ENCODE peak calls at places on chromosomes 2 and 18, in eight cellular contexts. K is WERI-Rb-1, E is GM06990, Q is fibroblast of mammary gland, X is fibroblast of lung, V is astrocyte, S is GM12865, N is lower lobe of right lung. B is an unnamed sample.

GRCh38 chr18:74331404-74331803 is 15.8 kb downstream of the C18orf63 start:
- DNase-seq in K (no peak), E (no peak), Q (peak), X (peak), V (peak), S (peak), N (no peak), B (peak)

GRCh38 chr2:101120124-101120996 is 30.8 kb downstream of the TBC1D8 start:
- DNase-seq in K (no peak), E (no peak), Q (peak), X (peak), V (peak), S (peak), N (peak), B (peak)

GRCh38 chr2:177553176-177553909 is 160.8 kb downstream of the AGPS start:
- DNase-seq in K (no peak), E (no peak), Q (peak), X (no peak), V (no peak), S (no peak), N (no peak), B (no peak)

GRCh38 chr2:66443977-66444855 is 9.3 kb downstream of the MEIS1 start:
- DNase-seq in K (no peak), E (no peak), Q (peak), X (peak), V (peak), S (no peak), N (peak), B (no peak)

GRCh38 chr2:54287532-54287931 is 31.5 kb upstream of the TSPYL6 start:
- DNase-seq in K (no peak), E (no peak), Q (no peak), X (no peak), V (peak), S (no peak), N (no peak), B (no peak)

GRCh38 chr2:216918088-216918680 is 58.3 kb upstream of the TNP1 start:
- DNase-seq in K (no peak), E (no peak), Q (peak), X (peak), V (peak), S (no peak), N (no peak), B (no peak)

GRCh38 chr2:132009177-132009873 is 152.4 kb downstream of the ANKRD30BL start:
- DNase-seq in K (no peak), E (no peak), Q (no peak), X (no peak), V (no peak), S (no peak), N (no peak), B (no peak)

GRCh38 chr2:196821195-196821594 is 12.0 kb upstream of the C2orf66 start:
- DNase-seq in K (no peak), E (no peak), Q (peak), X (peak), V (peak), S (no peak), N (no peak), B (peak)

GRCh38 chr2:229335349-229335748 is 64.3 kb upstream of the PID1 start:
- DNase-seq in K (no peak), E (no peak), Q (no peak), X (no peak), V (no peak), S (no peak), N (no peak), B (no peak)

GRCh38 chr18:56568986-56569385 is 69.4 kb downstream of the TXNL1 start:
- DNase-seq in K (no peak), E (no peak), Q (no peak), X (no peak), V (no peak), S (no peak), N (no peak), B (peak)

GRCh38 chr2:237861875-237862527 is 2.6 kb downstream of the RAMP1 start:
- DNase-seq in K (no peak), E (no peak), Q (no peak), X (no peak), V (no peak), S (no peak), N (no peak), B (no peak)

GRCh38 chr18:46622999-46623398 is 34.0 kb downstream of the LOXHD1 start:
- DNase-seq in K (no peak), E (no peak), Q (peak), X (peak), V (no peak), S (peak), N (no peak), B (peak)

GRCh38 chr2:119659601-119660342 is 19.2 kb upstream of the TMEM177 start:
- DNase-seq in K (peak), E (no peak), Q (peak), X (peak), V (no peak), S (peak), N (no peak), B (peak)

GRCh38 chr2:119431976-119432881 is 575 bp downstream of the TMEM37 start:
- DNase-seq in K (no peak), E (no peak), Q (peak), X (peak), V (peak), S (no peak), N (peak), B (peak)

DNA sequence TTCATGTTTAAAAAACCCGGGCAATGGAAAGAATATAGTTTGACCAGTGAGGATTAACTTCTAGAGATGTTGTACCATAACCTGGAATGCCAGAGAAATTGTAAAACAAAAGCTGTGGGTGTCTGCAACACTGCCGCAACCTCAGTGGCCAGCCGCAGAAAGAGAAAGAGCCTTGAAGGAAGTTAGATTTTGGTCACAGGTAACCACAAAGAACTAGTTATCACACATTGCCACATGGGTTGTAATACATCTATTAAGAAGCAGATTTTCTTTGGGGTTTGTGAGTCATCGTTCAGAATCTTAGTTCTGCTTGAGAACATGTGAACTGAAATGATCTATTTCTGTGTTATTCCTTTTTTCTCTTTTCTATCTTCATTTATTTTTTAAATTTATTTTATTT is 222.9 kb upstream of the AGAP1 start:
- DNase-seq in K (no peak), E (peak), Q (peak), X (peak), V (peak), S (peak), N (no peak), B (peak)
- H3K4me3 ChIP-seq in K (no peak), E (no peak), Q (no peak), X (no peak), V (no peak), S (no peak), N (no peak), B (no peak)

GRCh38 chr18:65073060-65073550 is 677.7 kb upstream of the CDH7 start:
- DNase-seq in K (no peak), E (no peak), Q (no peak), X (no peak), V (no peak), S (no peak), N (no peak), B (peak)
- TF ChIP-seq CTCF in K (no peak), E (no peak), Q (no peak), X (no peak), V (no peak), S (no peak), N (no peak), B (no peak)

GRCh38 chr2:70887550-70888229 is 48.0 kb upstream of the ATP6V1B1 start:
- DNase-seq in K (peak), E (no peak), Q (no peak), X (no peak), V (no peak), S (peak), N (no peak), B (peak)
- H3K4me3 ChIP-seq in K (peak), E (peak), Q (peak), X (peak), V (peak), S (peak), N (peak), B (no peak)

GRCh38 chr2:219919506-219919905 is 292.1 kb downstream of the SLC4A3 start:
- DNase-seq in K (no peak), E (no peak), Q (no peak), X (no peak), V (no peak), S (no peak), N (no peak), B (no peak)
- TF ChIP-seq CTCF in K (no peak), E (no peak), Q (no peak), X (no peak), V (no peak), S (no peak), N (no peak), B (no peak)

DNA sequence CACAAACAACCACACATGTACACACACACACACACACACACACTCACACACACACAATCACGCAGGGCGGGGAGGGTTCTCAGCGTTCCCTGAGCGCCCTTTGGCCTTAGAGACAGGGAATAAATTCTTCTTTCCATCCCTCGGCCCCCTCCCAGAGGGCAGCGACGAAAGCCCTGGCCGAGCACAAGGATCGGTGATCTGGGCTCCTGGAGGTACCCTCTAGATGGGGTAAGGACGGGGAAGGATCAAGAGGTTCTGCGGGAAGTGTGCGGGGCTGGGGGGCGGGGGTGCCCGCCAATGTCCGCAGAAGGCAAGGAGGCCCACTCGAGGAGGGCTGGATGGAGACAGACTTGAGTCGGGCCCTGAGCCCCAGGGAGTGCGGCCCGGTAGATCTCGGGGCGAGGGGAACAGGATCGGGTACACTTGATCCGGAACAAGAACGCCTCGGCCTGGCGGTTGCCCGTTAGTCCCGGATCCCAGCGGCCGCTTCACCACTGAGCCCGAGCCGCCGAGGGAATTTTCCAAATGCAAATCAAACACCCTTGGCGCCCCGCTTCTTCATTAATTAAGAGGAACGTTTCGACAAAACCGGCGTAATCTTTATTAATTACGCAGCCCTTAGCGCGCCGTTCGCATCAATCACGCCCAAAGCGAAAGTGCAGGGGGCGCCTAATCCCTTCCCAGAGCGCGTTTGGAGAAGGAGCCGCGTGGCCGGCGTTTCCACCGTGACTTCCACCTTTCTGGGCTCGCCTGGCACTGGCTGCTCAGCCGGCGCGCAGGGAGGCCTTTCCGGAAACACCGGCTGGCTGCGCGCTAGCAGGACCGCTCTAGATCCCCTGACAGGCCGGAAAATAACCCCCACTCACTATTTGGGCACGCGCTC is 7.0 kb upstream of the PAX3 start:
- DNase-seq in K (peak), E (no peak), Q (no peak), X (no peak), V (no peak), S (peak), N (no peak), B (peak)
- H3K4me3 ChIP-seq in K (peak), E (peak), Q (peak), X (peak), V (peak), S (peak), N (peak), B (peak)

DNA sequence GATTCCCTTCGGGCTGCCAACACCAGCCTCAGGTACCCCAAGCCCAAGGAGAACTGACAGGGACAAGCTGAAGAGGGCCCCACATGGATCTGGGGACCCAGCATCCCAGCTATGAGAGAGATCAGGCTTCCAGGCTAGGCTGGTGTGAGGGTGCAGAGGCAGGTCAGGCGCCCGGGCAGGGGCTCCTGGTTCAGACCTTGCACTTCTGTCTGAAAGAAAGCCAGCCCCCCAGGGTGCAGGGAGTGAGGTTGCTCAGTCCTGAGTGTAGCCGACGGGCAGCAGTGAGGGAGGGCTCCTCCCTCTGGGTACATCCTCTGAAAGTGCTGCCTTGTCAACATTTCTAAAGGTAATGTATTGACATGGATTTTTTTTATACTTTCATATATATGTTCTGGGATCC is 33.1 kb downstream of the KCNF1 start:
- DNase-seq in K (no peak), E (no peak), Q (no peak), X (no peak), V (no peak), S (no peak), N (no peak), B (no peak)
- TF ChIP-seq CTCF in K (no peak), E (no peak), Q (no peak), X (no peak), V (no peak), S (no peak), N (no peak), B (no peak)

B was measured in NB4.